ENCODE peak calls at places on chromosome 19, in seven cellular contexts. J is thoracic aorta, X is A549, R is psoas muscle, N is left ventricle myocardium inferior, E is iPS DF 6.9, L is heart left ventricle. W is an unnamed sample. For H3K4me1, the result is how much of the 10 kb centered on the place peaks cover.

GRCh38 chr19:48400018-48400742 is 6.7 kb downstream of the GRIN2D start:
- DNase-seq in J (no peak), X (peak), R (peak), N (peak), E (no peak), L (peak), W (peak)

GRCh38 chr19:16581971-16582343 is 9.7 kb upstream of the SLC35E1 start:
- DNase-seq in J (no peak), X (no peak), R (peak), N (no peak), E (no peak), L (no peak), W (no peak)

GRCh38 chr19:16067205-16067938 is 8.9 kb upstream of the TPM4 start:
- DNase-seq in J (peak), X (no peak), R (peak), N (no peak), E (no peak), L (no peak), W (no peak)

GRCh38 chr19:42606660-42607351 is 12.1 kb upstream of the CEACAM8 start:
- DNase-seq in J (no peak), X (peak), R (peak), N (peak), E (peak), L (peak), W (peak)

GRCh38 chr19:57239982-57240310 is 486 bp upstream of the ZNF805 start:
- DNase-seq in J (no peak), X (no peak), R (no peak), N (peak), E (no peak), L (no peak), W (no peak)

GRCh38 chr19:46386151-46386550 is 27.2 kb downstream of the CCDC8 start:
- DNase-seq in J (no peak), X (no peak), R (no peak), N (no peak), E (no peak), L (no peak), W (no peak)

GRCh38 chr19:46350029-46350757 is 3.3 kb downstream of the PPP5C start:
- DNase-seq in J (no peak), X (no peak), R (no peak), N (no peak), E (no peak), L (no peak), W (no peak)

GRCh38 chr19:17117250-17117789 is 41.7 kb downstream of the MYO9B start:
- DNase-seq in J (no peak), X (no peak), R (no peak), N (no peak), E (no peak), L (no peak), W (no peak)

GRCh38 chr19:37691881-37692504 is 27.6 kb downstream of the ZNF607 start:
- DNase-seq in J (peak), X (no peak), R (peak), N (peak), E (peak), L (peak), W (no peak)

GRCh38 chr19:58476498-58477015 is 405 bp downstream of the ZNF446 start:
- DNase-seq in J (peak), X (peak), R (no peak), N (no peak), E (no peak), L (no peak), W (no peak)

GRCh38 chr19:23558541-23558940 is 128.5 kb downstream of the ZNF675 start:
- DNase-seq in J (no peak), X (no peak), R (no peak), N (no peak), E (no peak), L (no peak), W (no peak)

GRCh38 chr19:41554902-41555301 is 21.1 kb upstream of the CEACAM21 start:
- DNase-seq in J (no peak), X (no peak), R (no peak), N (no peak), E (no peak), L (no peak), W (no peak)

GRCh38 chr19:17405250-17406038 is at the start of gene BST2:
- DNase-seq in J (peak), X (no peak), R (peak), N (peak), E (no peak), L (peak), W (no peak)

GRCh38 chr19:51131780-51132680 is 7.3 kb downstream of the SIGLEC9 start:
- DNase-seq in J (no peak), X (peak), R (no peak), N (peak), E (no peak), L (peak), W (no peak)

GRCh38 chr19:51386882-51387520 is 773 bp downstream of the LIM2 start:
- DNase-seq in J (no peak), X (no peak), R (no peak), N (no peak), E (no peak), L (no peak), W (no peak)

GRCh38 chr19:49073514-49074378 is 1.2 kb upstream of the KCNA7 start:
- DNase-seq in J (no peak), X (peak), R (peak), N (no peak), E (no peak), L (no peak), W (no peak)

GRCh38 chr19:15115080-15115479 is 7.9 kb downstream of the SYDE1 start:
- DNase-seq in J (no peak), X (no peak), R (peak), N (peak), E (no peak), L (peak), W (no peak)

GRCh38 chr19:13747098-13747453 is 17.2 kb upstream of the MRI1 start:
- DNase-seq in J (no peak), X (no peak), R (no peak), N (no peak), E (no peak), L (no peak), W (no peak)

GRCh38 chr19:10418281-10419199 is 1.8 kb upstream of the PDE4A start:
- DNase-seq in J (no peak), X (peak), R (no peak), N (no peak), E (no peak), L (no peak), W (peak)

GRCh38 chr19:10420444-10421239 is at the start of gene PDE4A:
- DNase-seq in J (no peak), X (peak), R (no peak), N (no peak), E (no peak), L (no peak), W (peak)

GRCh38 chr19:10417598-10418280 is 2.6 kb upstream of the PDE4A start:
- DNase-seq in J (no peak), X (no peak), R (no peak), N (no peak), E (no peak), L (no peak), W (no peak)

GRCh38 chr19:10419646-10420443 is 493 bp upstream of the PDE4A start:
- DNase-seq in J (no peak), X (peak), R (no peak), N (no peak), E (no peak), L (no peak), W (peak)

DNA sequence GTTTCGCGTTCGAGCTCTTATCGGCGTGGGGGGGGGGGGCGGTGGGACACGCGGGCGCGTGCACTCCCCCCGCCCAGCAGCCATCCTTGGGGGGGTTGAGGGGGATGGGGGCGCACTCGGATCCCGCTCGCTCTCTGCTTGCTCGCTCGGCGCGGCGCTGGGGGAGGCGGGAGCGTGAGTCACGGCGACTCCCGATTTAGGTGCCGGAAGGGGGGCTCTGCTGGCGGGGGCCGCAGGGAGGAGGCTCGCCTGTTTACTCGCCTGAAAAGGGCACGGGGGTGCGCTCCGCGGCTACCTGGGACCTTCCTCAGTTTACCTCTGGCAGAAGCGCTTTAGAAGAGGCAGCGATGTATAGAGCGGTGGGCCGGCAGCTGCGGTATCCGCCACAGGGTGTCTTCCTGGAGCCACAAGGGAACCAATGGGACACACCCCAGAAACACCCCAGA is 1.1 kb upstream of the PDE4A start:
- DNase-seq in J (no peak), X (peak), R (no peak), N (no peak), E (no peak), L (no peak), W (peak)
- H3K27ac ChIP-seq in J (no peak), X (peak), R (no peak), N (no peak), E (no peak), L (no peak), W (peak)

GRCh38 chr19:7068599-7068998 is 904 bp upstream of the ZNF557 start:
- DNase-seq in J (no peak), X (no peak), R (no peak), N (no peak), E (no peak), L (no peak), W (no peak)

GRCh38 chr19:7063339-7063738 is 4.9 kb upstream of the MBD3L3 start:
- DNase-seq in J (no peak), X (no peak), R (no peak), N (no peak), E (no peak), L (no peak), W (no peak)

GRCh38 chr19:7067716-7068115 is 1.8 kb upstream of the ZNF557 start:
- DNase-seq in J (no peak), X (no peak), R (no peak), N (no peak), E (no peak), L (no peak), W (no peak)

GRCh38 chr19:7069042-7069903 is at the start of gene ZNF557:
- DNase-seq in J (peak), X (peak), R (peak), N (peak), E (peak), L (peak), W (peak)

GRCh38 chr19:7063764-7064418 is 5.4 kb upstream of the MBD3L3 start:
- DNase-seq in J (no peak), X (no peak), R (no peak), N (no peak), E (no peak), L (no peak), W (no peak)
- H3K4me1 ChIP-seq in J (under half), X (under half), R (under half), N (under half), E (under half), L (under half), W (under half)

GRCh38 chr19:5286465-5287029 is 54.1 kb downstream of the PTPRS start:
- DNase-seq in J (no peak), X (no peak), R (no peak), N (no peak), E (no peak), L (no peak), W (no peak)
- H3K27ac ChIP-seq in J (no peak), X (no peak), R (no peak), N (peak), E (no peak), L (no peak), W (no peak)

GRCh38 chr19:11182994-11183393 is 14.4 kb downstream of the KANK2 start:
- DNase-seq in J (no peak), X (no peak), R (no peak), N (no peak), E (no peak), L (no peak), W (no peak)
- H3K4me1 ChIP-seq in J (under half), X (under half), R (under half), N (half or more), E (under half), L (under half), W (under half)

GRCh38 chr19:18473003-18473705 is 35.2 kb upstream of the ISYNA1 start:
- DNase-seq in J (no peak), X (no peak), R (no peak), N (no peak), E (no peak), L (no peak), W (no peak)
- H3K27ac ChIP-seq in J (no peak), X (no peak), R (peak), N (peak), E (no peak), L (no peak), W (no peak)

DNA sequence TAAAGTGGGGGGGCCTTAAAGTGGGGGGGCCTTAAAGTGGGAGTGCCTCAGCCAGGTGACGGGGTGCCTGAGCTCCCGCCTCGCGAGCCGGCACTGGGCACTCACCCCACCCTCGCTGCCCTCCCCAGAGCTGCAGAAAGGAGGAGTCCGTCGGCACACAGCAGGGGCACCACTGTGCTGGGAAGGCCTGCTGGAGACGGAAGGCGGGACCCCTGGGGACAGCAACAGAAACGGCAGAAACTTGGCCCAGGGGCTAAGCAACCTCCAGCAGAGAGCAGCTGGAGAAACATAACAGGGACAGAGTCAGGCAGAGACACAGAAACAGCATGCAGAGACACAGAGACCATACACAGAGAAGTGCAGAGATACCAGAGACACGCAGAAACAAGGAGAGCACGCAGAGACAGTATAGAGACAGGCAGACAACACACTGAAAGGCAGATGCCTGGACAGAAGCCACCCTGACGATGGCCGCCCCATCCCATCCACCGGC is 7.9 kb downstream of the CFD start:
- DNase-seq in J (no peak), X (no peak), R (no peak), N (no peak), E (no peak), L (no peak), W (no peak)
- H3K4me1 ChIP-seq in J (under half), X (under half), R (under half), N (half or more), E (under half), L (under half), W (under half)

GRCh38 chr19:10544242-10544752 is 593 bp downstream of the ATG4D start:
- DNase-seq in J (no peak), X (no peak), R (no peak), N (peak), E (no peak), L (peak), W (no peak)

GRCh38 chr19:10543420-10544241 is at the start of gene ATG4D:
- DNase-seq in J (no peak), X (peak), R (peak), N (peak), E (no peak), L (peak), W (peak)

GRCh38 chr19:10544753-10545251 is 1.1 kb downstream of the ATG4D start:
- DNase-seq in J (no peak), X (no peak), R (no peak), N (no peak), E (no peak), L (no peak), W (no peak)

GRCh38 chr19:10546817-10547216 is 3.1 kb downstream of the ATG4D start:
- DNase-seq in J (no peak), X (no peak), R (no peak), N (no peak), E (no peak), L (no peak), W (no peak)

DNA sequence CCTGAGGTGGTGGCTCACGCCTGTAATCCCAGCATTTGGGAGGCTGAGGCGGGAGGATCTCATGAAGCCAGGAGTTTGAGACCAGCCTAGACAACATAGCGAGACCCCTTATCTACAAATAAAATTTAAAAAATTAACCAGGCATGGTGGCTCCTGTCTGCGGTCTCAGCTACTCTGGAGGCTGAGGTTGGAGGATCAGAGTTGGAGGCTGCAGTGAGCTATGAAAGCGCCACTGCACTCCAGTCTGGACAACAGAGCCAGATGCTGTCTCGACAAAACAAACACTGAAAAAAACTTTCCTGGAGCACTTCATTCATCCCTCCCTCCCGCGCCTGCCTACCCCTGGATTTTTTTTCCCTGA is 665 bp upstream of the ATG4D start:
- DNase-seq in J (no peak), X (no peak), R (no peak), N (no peak), E (no peak), L (no peak), W (no peak)
- H3K27ac ChIP-seq in J (no peak), X (no peak), R (peak), N (peak), E (no peak), L (peak), W (no peak)